ENCODE peak calls at places on chromosomes 1 and 21, in six cellular contexts. J is lower leg skin; R is posterior cingulate gyrus; D is SK-MEL-5; B is stimulated activated CD8-positive, alpha-beta memory T cell treated with anti-CD3 and anti-CD28 coated beads, Interleukin-7, amount 100 ng/mL, for 1 hour; Q is hypothalamus. X is an unnamed sample.

GRCh38 chr1:86849756-86850155 is 64.2 kb downstream of the SELENOF start:
- DNase-seq in R (no peak), D (no peak), B (no peak), J (no peak), Q (no peak), X (no peak)

GRCh38 chr1:61082336-61083013 is at the start of gene NFIA:
- DNase-seq in D (peak), Q (peak), R (peak), J (peak), B (no peak), X (no peak)

GRCh38 chr21:44723177-44724131 is 12.1 kb upstream of the TSPEAR start:
- DNase-seq in Q (no peak), R (no peak), B (no peak), D (no peak), J (peak), X (no peak)

GRCh38 chr1:29793101-29793546 is 556.8 kb downstream of the PTPRU start:
- DNase-seq in R (peak), J (peak), D (peak), B (no peak), Q (peak), X (peak)

GRCh38 chr1:160062134-160062533 is 7.8 kb downstream of the KCNJ10 start:
- DNase-seq in Q (peak), D (peak), R (peak), J (no peak), B (no peak), X (no peak)

GRCh38 chr1:221736714-221737113 is 5.2 kb downstream of the DUSP10 start:
- DNase-seq in R (no peak), D (peak), B (no peak), Q (peak), J (no peak), X (no peak)

GRCh38 chr1:87615917-87616316 is 287.2 kb downstream of the LMO4 start:
- DNase-seq in Q (no peak), J (no peak), D (no peak), R (no peak), B (no peak), X (no peak)

GRCh38 chr1:186500804-186501203 is 39.9 kb upstream of the PDC start:
- DNase-seq in R (no peak), B (no peak), J (no peak), Q (no peak), D (no peak), X (no peak)

GRCh38 chr1:11158720-11159321 is 30.3 kb upstream of the ANGPTL7 start:
- DNase-seq in J (no peak), D (no peak), R (no peak), Q (no peak), B (no peak), X (no peak)

GRCh38 chr1:64823691-64824476 is 79.0 kb downstream of the RAVER2 start:
- DNase-seq in Q (peak), J (no peak), R (peak), B (peak), D (peak), X (no peak)

GRCh38 chr1:161958425-161958824 is 65.2 kb downstream of the OLFML2B start:
- DNase-seq in B (no peak), J (no peak), Q (no peak), R (peak), D (no peak), X (no peak)

GRCh38 chr1:31712041-31712440 is 8.2 kb upstream of the COL16A1 start:
- DNase-seq in J (no peak), Q (no peak), D (no peak), B (no peak), R (no peak), X (no peak)

GRCh38 chr1:18703041-18703621 is 72.5 kb downstream of the PAX7 start:
- DNase-seq in B (no peak), J (no peak), D (peak), R (no peak), Q (no peak), X (no peak)

GRCh38 chr1:17759114-17759513 is 4.0 kb downstream of the ACTL8 start:
- DNase-seq in Q (no peak), J (no peak), R (no peak), B (no peak), D (peak), X (no peak)

GRCh38 chr1:45348020-45348419 is 7.8 kb upstream of the MUTYH start:
- DNase-seq in B (no peak), D (no peak), R (no peak), Q (no peak), J (no peak), X (no peak)

GRCh38 chr1:169698976-169699375 is 12.4 kb downstream of the SELL start:
- DNase-seq in D (no peak), R (no peak), Q (no peak), B (no peak), J (no peak), X (no peak)

GRCh38 chr1:36076979-36077573 is 6.8 kb upstream of the TEKT2 start:
- DNase-seq in D (no peak), J (no peak), Q (no peak), B (no peak), R (no peak), X (peak)

GRCh38 chr1:67476906-67477305 is 46.7 kb upstream of the SERBP1 start:
- DNase-seq in Q (no peak), R (no peak), D (no peak), B (no peak), J (no peak), X (no peak)

GRCh38 chr1:2807036-2807435 is 5.5 kb upstream of the TTC34 start:
- DNase-seq in J (no peak), Q (no peak), R (no peak), D (no peak), B (no peak), X (no peak)

GRCh38 chr1:83055391-83056170 is 943.4 kb downstream of the TTLL7 start:
- DNase-seq in J (no peak), R (no peak), Q (no peak), B (no peak), D (no peak), X (no peak)

GRCh38 chr1:95232646-95233320 is 1.2 kb upstream of the RWDD3 start:
- DNase-seq in B (no peak), Q (no peak), J (no peak), R (no peak), D (peak), X (no peak)

GRCh38 chr1:227214170-227214569 is 104.1 kb downstream of the CDC42BPA start:
- DNase-seq in J (no peak), D (no peak), Q (no peak), B (no peak), R (no peak), X (no peak)

GRCh38 chr1:165129568-165130164 is 226.8 kb downstream of the LMX1A start:
- DNase-seq in R (peak), B (no peak), Q (peak), D (peak), J (peak), X (peak)

GRCh38 chr1:31663622-31664452 is 19.2 kb upstream of the PEF1 start:
- DNase-seq in D (peak), J (peak), R (peak), B (peak), Q (peak), X (no peak)

GRCh38 chr1:84669831-84670230 is 20.4 kb downstream of the SSX2IP start:
- DNase-seq in Q (no peak), R (no peak), D (no peak), J (no peak), B (no peak), X (no peak)

GRCh38 chr1:178057863-178058576 is 35.9 kb upstream of the RASAL2 start:
- DNase-seq in D (peak), B (no peak), J (no peak), R (peak), Q (no peak), X (no peak)

GRCh38 chr1:17979815-17980214 is 127.8 kb upstream of the IGSF21 start:
- DNase-seq in J (no peak), B (no peak), Q (no peak), R (no peak), D (no peak), X (no peak)

GRCh38 chr1:209720326-209720725 is 15.7 kb downstream of the HSD11B1 start:
- DNase-seq in J (no peak), B (no peak), D (no peak), Q (no peak), R (no peak), X (no peak)

GRCh38 chr1:198829948-198830347 is 191.1 kb downstream of the PTPRC start:
- DNase-seq in D (peak), J (no peak), Q (no peak), R (no peak), B (no peak), X (no peak)

GRCh38 chr1:24995121-24995520 is 65.0 kb upstream of the RUNX3 start:
- DNase-seq in J (no peak), Q (no peak), B (no peak), R (no peak), D (no peak), X (no peak)

GRCh38 chr1:1144122-1144842 is 28.4 kb upstream of the C1orf159 start:
- DNase-seq in B (no peak), Q (no peak), J (no peak), R (no peak), D (no peak), X (no peak)

GRCh38 chr1:90510143-90510542 is 207.0 kb downstream of the BARHL2 start:
- DNase-seq in R (no peak), B (no peak), J (no peak), D (no peak), Q (no peak), X (no peak)

X was measured in esophagus muscularis mucosa.